ENCODE peak calls at places on chromosomes 6 and 20, in six cellular contexts. Y is neural progenitor cell, U is endothelial cell of umbilical vein, G is GM23338, X is IMR-90, O is A549. Z is an unnamed sample.

GRCh38 chr6:110542311-110543024 is 66.1 kb upstream of the SLC22A16 start:
- DNase-seq in U (no peak), Y (no peak), O (no peak), X (no peak), G (no peak), Z (peak; percentile 27)

GRCh38 chr20:25227317-25227831 is 20.5 kb upstream of the PYGB start:
- DNase-seq in U (peak; percentile 47), X (peak; percentile 40), Y (no peak), G (no peak), O (no peak), Z (peak; percentile 87)

GRCh38 chr20:5100684-5101347 is 18.9 kb downstream of the PCNA start:
- DNase-seq in G (peak; percentile 83), X (peak; percentile 66), U (peak; percentile 74), Y (peak; percentile 73), O (peak; percentile 81), Z (peak; percentile 70)

GRCh38 chr6:43798688-43799444 is 28.9 kb downstream of the VEGFA start:
- DNase-seq in X (peak; percentile 85), G (no peak), U (peak; percentile 26), O (peak; percentile 50), Y (no peak), Z (peak; percentile 47)

GRCh38 chr6:63677282-63677681 is 41.7 kb downstream of the PHF3 start:
- DNase-seq in X (no peak), G (no peak), U (no peak), O (no peak), Y (no peak), Z (peak; percentile 43)

GRCh38 chr20:62104791-62105345 is 17.4 kb upstream of the LSM14B start:
- DNase-seq in U (no peak), G (no peak), O (no peak), X (peak; percentile 46), Y (no peak), Z (peak; percentile 3)

GRCh38 chr6:42295181-42295580 is 77.5 kb upstream of the MRPS10 start:
- DNase-seq in U (no peak), G (no peak), O (no peak), X (no peak), Y (no peak), Z (no peak)

GRCh38 chr6:152399409-152399808 is 237.8 kb downstream of the SYNE1 start:
- DNase-seq in O (no peak), X (peak; percentile 25), G (no peak), Y (no peak), U (no peak), Z (no peak)

GRCh38 chr20:10619427-10619826 is 54.4 kb downstream of the JAG1 start:
- DNase-seq in X (peak; percentile 92), O (no peak), Y (peak; percentile 40), G (peak; percentile 76), U (peak; percentile 76), Z (no peak)

GRCh38 chr20:6940052-6940451 is 172.6 kb downstream of the BMP2 start:
- DNase-seq in G (peak; percentile 88), Y (peak; percentile 80), X (no peak), O (no peak), U (no peak), Z (peak; percentile 38)

GRCh38 chr6:41713161-41713649 is 22.2 kb downstream of the TFEB start:
- DNase-seq in X (peak; percentile 45), Y (no peak), G (no peak), U (no peak), O (peak; percentile 77), Z (no peak)

GRCh38 chr6:163356324-163356723 is 58.2 kb upstream of the QKI start:
- DNase-seq in O (no peak), U (peak; percentile 79), X (peak; percentile 71), Y (peak; percentile 21), G (peak; percentile 41), Z (peak; percentile 87)

GRCh38 chr20:3751664-3752385 is 15.7 kb downstream of the ADISSP start:
- DNase-seq in U (no peak), O (no peak), X (no peak), G (peak; percentile 83), Y (peak; percentile 87), Z (no peak)

GRCh38 chr6:6438286-6438685 is 117.8 kb upstream of the F13A1 start:
- DNase-seq in Y (no peak), X (no peak), G (no peak), O (no peak), U (no peak), Z (no peak)

GRCh38 chr20:2137552-2138201 is 36.0 kb downstream of the STK35 start:
- DNase-seq in X (peak; percentile 96), Y (no peak), O (no peak), U (no peak), G (no peak), Z (no peak)

GRCh38 chr6:144895313-144895712 is 610.2 kb downstream of the UTRN start:
- DNase-seq in Y (no peak), G (no peak), U (no peak), X (no peak), O (no peak), Z (no peak)

GRCh38 chr20:33666293-33667244 is at the start of gene ACTL10:
- DNase-seq in O (no peak), Y (peak; percentile 89), X (peak; percentile 96), U (peak; percentile 98), G (peak; percentile 98), Z (peak; percentile 99)
- H3K4me1 ChIP-seq in O (peaks cover 15% of the 10 kb centered on the region), Y (peaks cover 5% of the 10 kb centered on the region), X (peaks cover 19% of the 10 kb centered on the region), U (peaks cover 23% of the 10 kb centered on the region), G (peaks cover 14% of the 10 kb centered on the region), Z (peaks cover 11% of the 10 kb centered on the region)

DNA sequence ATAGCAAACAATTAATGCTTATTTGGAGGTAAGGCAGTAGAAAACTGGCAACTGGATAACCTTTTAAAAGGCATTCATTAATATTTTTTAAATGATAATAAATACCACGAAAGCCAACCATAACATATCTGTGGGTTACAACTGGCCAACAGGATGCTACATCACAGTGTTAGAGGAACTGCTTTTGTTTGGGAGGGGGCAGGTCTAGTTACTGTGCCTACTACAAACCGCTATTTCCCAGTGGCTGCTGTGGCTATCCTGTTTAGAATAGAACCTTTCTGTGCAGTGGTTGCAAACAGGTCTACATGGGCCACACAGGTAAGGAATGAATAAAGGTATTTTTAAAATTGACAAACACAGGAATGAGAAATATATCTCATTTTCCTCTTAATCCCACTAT is 976 bp downstream of the PIGT start:
- DNase-seq in Y (no peak), G (no peak), U (no peak), O (no peak), X (no peak), Z (no peak)
- H3K4me3 ChIP-seq in Y (peak overlapping the region; percentile 87), G (peak overlapping the region; percentile 81), U (peak overlapping the region; percentile 70), O (peak overlapping the region; percentile 92), X (peak overlapping the region; percentile 90), Z (peak overlapping the region; percentile 78)

GRCh38 chr6:150866147-150867073 is 908 bp downstream of the MTHFD1L start:
- DNase-seq in G (peak; percentile 93), U (peak; percentile 95), O (peak; percentile 64), X (peak; percentile 90), Y (peak; percentile 95), Z (peak; percentile 97)
- TF ChIP-seq CTCF in G (no peak), U (no peak), O (no peak), X (no peak), Y (no peak), Z (no peak)

GRCh38 chr6:150250826-150251225 is 108.0 kb downstream of the PPP1R14C start:
- DNase-seq in G (peak; percentile 40), O (no peak), U (no peak), Y (no peak), X (peak; percentile 72), Z (peak; percentile 28)
- H3K4me1 ChIP-seq in G (no peaks in the 10 kb centered on the region), O (no peaks in the 10 kb centered on the region), U (no peaks in the 10 kb centered on the region), Y (no peaks in the 10 kb centered on the region), X (peaks cover 9% of the 10 kb centered on the region), Z (no peaks in the 10 kb centered on the region)

DNA sequence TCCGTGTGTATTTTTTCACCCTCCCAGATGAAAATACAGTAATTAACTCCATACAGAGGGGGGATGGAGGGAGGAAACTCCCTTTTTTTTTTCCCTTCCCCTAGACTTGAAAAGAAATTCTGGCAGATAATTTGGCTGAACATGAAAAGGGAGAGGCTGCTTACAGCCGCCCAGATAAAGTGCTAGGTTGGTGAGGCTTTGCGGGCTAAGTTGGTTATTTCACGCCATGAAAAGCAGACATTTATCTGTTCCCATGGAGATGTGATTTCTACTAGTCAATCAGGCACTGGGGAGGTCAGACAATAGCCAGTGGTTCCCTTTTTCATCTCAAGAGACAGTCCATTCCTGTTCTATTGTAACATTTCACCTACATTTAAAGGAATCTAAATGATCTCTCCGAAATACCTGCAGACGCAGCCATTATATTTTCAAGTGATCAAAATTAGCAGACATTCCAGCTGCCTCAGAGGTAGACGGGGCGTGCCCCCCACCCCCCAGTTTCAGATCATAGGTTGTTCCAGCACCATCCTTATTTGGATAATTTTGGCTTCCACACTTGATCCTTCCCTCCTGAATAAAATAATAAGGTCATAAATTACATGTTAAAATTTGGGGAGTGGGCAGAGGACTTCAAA is 143.9 kb upstream of the ZNF217 start:
- DNase-seq in O (no peak), X (no peak), G (peak; percentile 22), U (peak; percentile 13), Y (no peak), Z (peak; percentile 32)
- H3K4me3 ChIP-seq in O (no peak overlapping the region), X (no peak overlapping the region), G (peak overlapping the region; percentile 19), U (no peak overlapping the region), Y (peak overlapping the region; percentile 31), Z (no peak overlapping the region)

GRCh38 chr6:158387578-158387977 is 75.3 kb downstream of the TULP4 start:
- DNase-seq in O (no peak), X (no peak), Y (no peak), G (no peak), U (no peak), Z (no peak)

GRCh38 chr6:158389188-158389919 is 77.1 kb downstream of the TULP4 start:
- DNase-seq in O (no peak), Y (no peak), U (no peak), G (no peak), X (no peak), Z (no peak)

GRCh38 chr6:158384671-158385110 is 72.4 kb downstream of the TULP4 start:
- DNase-seq in O (no peak), G (no peak), X (peak; percentile 18), Y (no peak), U (no peak), Z (no peak)

GRCh38 chr6:158388727-158389126 is 76.5 kb downstream of the TULP4 start:
- DNase-seq in X (no peak), U (no peak), G (no peak), Y (no peak), O (no peak), Z (no peak)

DNA sequence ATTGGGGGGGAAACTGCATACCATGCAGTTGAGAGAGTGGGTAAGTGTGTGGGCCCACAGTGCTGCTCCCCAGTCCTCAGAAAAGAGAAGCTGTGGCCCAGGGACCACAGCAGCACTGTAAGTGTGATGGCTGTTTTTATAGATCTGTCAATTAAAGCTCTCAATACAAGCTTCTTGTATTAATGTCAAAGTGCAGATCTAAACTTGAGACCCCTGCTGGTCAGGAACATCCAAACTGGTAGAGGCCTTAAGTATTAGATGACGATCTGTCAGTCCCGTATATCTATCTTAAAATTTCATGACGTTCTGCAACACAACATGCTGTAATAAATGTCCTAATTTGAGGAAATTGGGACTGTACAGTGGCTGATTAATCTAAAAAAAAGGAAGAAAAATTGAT is 74.8 kb downstream of the TULP4 start:
- DNase-seq in X (no peak), U (no peak), Y (no peak), G (no peak), O (peak; percentile 6), Z (no peak)
- TF ChIP-seq CTCF in X (peak; percentile 2), U (no peak), Y (no peak), G (peak; percentile 40), O (no peak), Z (no peak)

Z was measured in cardiac muscle cell.